ENCODE peak calls at places on chromosomes 1 and 21, in five cellular contexts. H, P, F, O and L are unnamed samples.

GRCh38 chr1:170594227-170594626 is 62.3 kb downstream of the GORAB start:
- DNase-seq in H (no peak), P (no peak), F (no peak), O (no peak), L (no peak)

GRCh38 chr1:198128528-198128927 is 28.3 kb upstream of the NEK7 start:
- DNase-seq in H (no peak), F (no peak), P (no peak), O (no peak), L (no peak)

GRCh38 chr1:218123968-218124367 is 161.1 kb upstream of the RRP15 start:
- DNase-seq in O (no peak), H (no peak), F (no peak), P (no peak), L (no peak)

GRCh38 chr1:244461254-244462071 is at the start of gene CATSPERE:
- DNase-seq in P (peak), H (peak), F (peak), O (peak), L (peak)

GRCh38 chr1:18326171-18326950 is 154.4 kb upstream of the KLHDC7A start:
- DNase-seq in H (no peak), O (no peak), F (no peak), P (peak), L (no peak)

GRCh38 chr21:42353623-42354022 is 2.8 kb upstream of the TFF2 start:
- DNase-seq in O (no peak), F (no peak), P (no peak), H (no peak), L (no peak)

GRCh38 chr1:117093091-117093534 is 28.4 kb downstream of the TRIM45 start:
- DNase-seq in F (peak), P (peak), O (no peak), H (peak), L (no peak)

GRCh38 chr1:17561561-17561985 is 22.1 kb downstream of the ARHGEF10L start:
- DNase-seq in H (peak), F (peak), O (peak), P (no peak), L (no peak)

GRCh38 chr1:114227059-114227458 is 73.4 kb upstream of the SYT6 start:
- DNase-seq in F (no peak), O (no peak), P (no peak), H (no peak), L (no peak)

GRCh38 chr1:181089017-181089776 is 697 bp downstream of the IER5 start:
- DNase-seq in O (peak), P (peak), H (peak), F (peak), L (no peak)

GRCh38 chr1:33188572-33189275 is 6.9 kb upstream of the TRIM62 start:
- DNase-seq in F (no peak), O (no peak), H (no peak), P (no peak), L (no peak)

GRCh38 chr1:245363821-245364220 is 209.0 kb downstream of the KIF26B start:
- DNase-seq in F (no peak), P (peak), H (peak), O (no peak), L (no peak)

GRCh38 chr1:74652711-74653131 is 20.9 kb downstream of the ERICH3 start:
- DNase-seq in H (peak), F (peak), P (peak), O (peak), L (no peak)

GRCh38 chr1:50774759-50775351 is 185.2 kb downstream of the FAF1 start:
- DNase-seq in O (peak), P (peak), F (no peak), H (peak), L (no peak)

GRCh38 chr1:42937141-42937696 is 21.4 kb downstream of the SLC2A1 start:
- DNase-seq in H (no peak), O (peak), F (no peak), P (no peak), L (peak)

GRCh38 chr1:234968470-234968869 is 160.2 kb downstream of the TOMM20 start:
- DNase-seq in O (no peak), P (no peak), H (no peak), F (no peak), L (no peak)

DNA sequence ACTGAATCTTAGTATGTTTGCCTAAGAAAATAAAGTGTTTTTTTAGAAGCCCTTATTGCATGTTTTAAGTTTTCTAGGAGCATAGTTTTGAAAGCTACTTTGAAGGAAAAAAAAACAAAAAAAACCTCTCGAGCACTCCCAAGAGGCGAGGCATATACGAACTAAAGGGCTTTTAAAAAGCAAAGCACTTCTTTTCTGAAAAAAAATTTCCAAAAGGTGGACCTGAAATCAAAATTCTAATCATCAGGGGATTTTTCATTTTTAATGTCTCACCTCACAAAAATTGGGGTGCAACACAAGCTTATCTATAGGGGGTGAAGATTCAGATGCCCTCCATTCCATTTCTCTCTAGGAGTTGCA is 594 bp downstream of the GLMN start:
- DNase-seq in P (peak), H (no peak), F (no peak), O (no peak), L (no peak)
- TF ChIP-seq CTCF in P (peak), H (no peak), F (no peak), O (no peak), L (no peak)

GRCh38 chr21:32918467-32919140 is 107.1 kb upstream of the OLIG2 start:
- DNase-seq in F (no peak), H (no peak), O (no peak), P (no peak), L (no peak)

GRCh38 chr21:32915099-32915498 is 110.6 kb upstream of the OLIG2 start:
- DNase-seq in F (no peak), H (no peak), P (no peak), O (no peak), L (no peak)

GRCh38 chr21:32916088-32916487 is 109.6 kb upstream of the OLIG2 start:
- DNase-seq in F (no peak), H (no peak), O (no peak), P (no peak), L (no peak)

GRCh38 chr21:32917392-32918135 is 108.2 kb upstream of the OLIG2 start:
- DNase-seq in F (no peak), H (peak), P (no peak), O (no peak), L (no peak)

DNA sequence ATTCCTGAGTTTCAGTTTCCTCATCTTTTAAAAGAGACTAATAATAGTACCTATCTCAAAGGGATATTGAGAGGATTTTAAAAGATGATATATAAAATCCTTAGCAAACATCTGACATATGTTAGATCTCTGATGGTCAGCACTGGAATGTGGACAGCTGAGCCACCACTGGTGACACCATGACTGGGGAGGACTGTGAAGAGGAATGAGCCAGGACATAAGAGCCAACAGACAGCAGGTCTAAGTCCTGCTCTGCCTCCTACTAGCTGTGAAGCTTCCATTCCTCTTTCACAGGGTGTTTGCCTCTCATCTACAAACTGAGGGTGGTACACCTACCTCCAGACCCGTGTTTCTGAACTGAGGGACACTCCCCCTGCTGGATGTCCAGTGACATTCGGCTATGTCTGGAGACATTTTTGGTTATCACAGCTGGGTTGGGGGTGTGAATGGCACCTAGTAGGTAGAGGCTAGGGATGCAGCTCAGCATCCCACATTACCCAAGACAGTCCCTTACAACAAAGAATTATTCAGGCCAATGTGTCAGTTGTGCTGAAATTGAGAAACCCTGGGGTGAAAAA is 109.1 kb upstream of the OLIG2 start:
- DNase-seq in H (no peak), O (peak), F (no peak), P (no peak), L (no peak)
- TF ChIP-seq CTCF in H (peak), O (no peak), F (no peak), P (no peak), L (peak)

DNA sequence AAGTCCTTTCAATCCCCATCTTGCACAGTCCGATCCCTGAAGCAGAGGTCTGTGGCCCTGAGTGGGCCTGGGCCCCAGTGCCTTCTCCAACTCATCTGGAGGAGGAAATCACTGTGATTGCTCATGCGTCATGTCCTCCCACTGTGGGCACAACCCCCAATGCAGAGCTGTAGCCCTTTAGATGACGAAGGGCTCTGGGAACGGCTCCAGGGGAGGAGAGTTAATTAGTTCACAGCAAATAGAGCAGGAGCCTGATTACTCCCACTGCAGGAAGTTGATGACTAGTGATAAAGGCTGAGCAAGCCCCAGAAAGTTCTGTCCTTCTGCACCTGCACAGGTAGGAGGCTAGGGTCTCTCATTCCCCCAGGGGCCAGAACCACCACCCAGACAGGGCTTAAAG is 111.5 kb downstream of the CCDC185 start:
- DNase-seq in O (peak), F (peak), H (peak), P (no peak), L (no peak)
- TF ChIP-seq CTCF in O (no peak), F (no peak), H (no peak), P (no peak), L (no peak)

DNA sequence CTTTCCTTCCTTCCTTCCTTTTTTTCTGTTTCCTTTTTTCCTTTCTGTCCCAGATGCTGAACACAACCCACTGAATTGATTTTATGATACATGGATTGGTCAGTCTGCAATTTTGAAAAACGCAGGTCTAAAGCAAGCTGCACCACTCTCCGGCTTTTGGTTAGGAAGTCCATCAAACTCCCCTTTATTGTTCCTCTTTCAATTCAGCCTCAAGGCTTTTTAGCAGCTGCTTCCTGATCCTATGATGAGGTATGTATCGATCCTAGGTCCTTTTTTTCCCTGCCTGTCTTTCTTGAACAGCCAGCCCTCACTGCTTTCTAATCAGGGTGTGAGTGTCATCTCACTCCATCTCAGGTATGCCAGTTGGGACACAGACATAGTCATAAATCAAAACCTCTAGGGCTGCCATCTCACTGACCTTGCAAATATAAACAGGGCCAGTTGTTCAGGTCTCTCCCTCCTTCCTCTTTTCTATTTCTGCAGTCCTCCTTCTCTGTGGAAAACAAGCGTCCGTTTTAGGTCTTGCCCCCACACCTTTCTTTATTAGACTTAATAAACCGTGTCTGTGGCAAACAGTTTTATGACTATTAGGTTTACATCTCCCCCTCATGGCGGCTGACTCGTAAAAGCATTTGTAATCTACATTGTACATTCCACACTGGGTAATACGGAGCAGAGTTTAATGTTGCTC is 11.4 kb downstream of the STYXL2 start:
- DNase-seq in O (no peak), P (no peak), F (no peak), H (peak), L (no peak)
- TF ChIP-seq CTCF in O (no peak), P (no peak), F (no peak), H (no peak), L (no peak)

GRCh38 chr1:208185801-208186201 is 58.4 kb downstream of the PLXNA2 start:
- DNase-seq in H (no peak), O (no peak), F (no peak), P (no peak), L (no peak)

GRCh38 chr1:208184993-208185703 is 59.0 kb downstream of the PLXNA2 start:
- DNase-seq in P (no peak), H (peak), O (no peak), F (no peak), L (no peak)

GRCh38 chr1:208183977-208184901 is 59.9 kb downstream of the PLXNA2 start:
- DNase-seq in F (peak), P (peak), H (peak), O (peak), L (no peak)

GRCh38 chr1:208181259-208181816 is 62.8 kb downstream of the PLXNA2 start:
- DNase-seq in O (no peak), F (peak), P (no peak), H (no peak), L (no peak)

GRCh38 chr1:208182880-208183279 is 61.3 kb downstream of the PLXNA2 start:
- DNase-seq in H (no peak), F (no peak), O (no peak), P (no peak), L (no peak)
- TF ChIP-seq CTCF in H (no peak), F (no peak), O (no peak), P (no peak), L (no peak)

GRCh38 chr1:230798491-230798890 is 51.3 kb downstream of the CAPN9 start:
- DNase-seq in F (no peak), H (no peak), O (no peak), P (no peak), L (no peak)

GRCh38 chr1:230798187-230798484 is 50.9 kb downstream of the CAPN9 start:
- DNase-seq in O (no peak), F (no peak), H (no peak), P (no peak), L (no peak)

GRCh38 chr1:230796626-230797025 is 49.4 kb downstream of the CAPN9 start:
- DNase-seq in O (no peak), P (no peak), F (no peak), H (no peak), L (no peak)

GRCh38 chr1:230794871-230795645 is 47.9 kb downstream of the CAPN9 start:
- DNase-seq in F (no peak), H (no peak), P (peak), O (no peak), L (no peak)

GRCh38 chr1:230797376-230798186 is 50.4 kb downstream of the CAPN9 start:
- DNase-seq in F (peak), P (peak), H (peak), O (peak), L (no peak)
- TF ChIP-seq CTCF in F (peak), P (peak), H (peak), O (peak), L (no peak)

GRCh38 chr21:36428789-36429671 is 43.8 kb downstream of the CHAF1B start:
- DNase-seq in H (no peak), F (no peak), P (no peak), O (no peak), L (no peak)
- TF ChIP-seq CTCF in H (no peak), F (no peak), P (no peak), O (no peak), L (no peak)